ENCODE peak calls at places on chromosomes 13 and 19, in five cellular contexts. R, I, E, K and U are unnamed samples.
A peak's percentile ranks its signal among the peaks of the same experiment; 100 is the strongest.

GRCh38 chr13:29548722-29549446 is 46.6 kb downstream of the SLC7A1 start:
- DNase-seq in R (peak; percentile 67), K (no peak), I (no peak), E (peak; percentile 72), U (no peak)

GRCh38 chr19:6216996-6217751 is 62.6 kb downstream of the MLLT1 start:
- DNase-seq in E (peak; percentile 96), K (no peak), R (peak; percentile 43), I (peak; percentile 17), U (peak; percentile 92)

GRCh38 chr13:36709136-36709895 is 35.5 kb downstream of the SERTM1 start:
- DNase-seq in E (no peak), R (no peak), I (no peak), K (no peak), U (no peak)

GRCh38 chr13:52782486-52783448 is 43.1 kb upstream of the CNMD start:
- DNase-seq in K (no peak), E (no peak), R (no peak), I (no peak), U (no peak)

GRCh38 chr13:27619711-27620376 is 485 bp downstream of the LNX2 start:
- DNase-seq in K (no peak), E (peak; percentile 46), I (no peak), R (peak; percentile 85), U (no peak)

GRCh38 chr13:113084094-113084942 is 21.3 kb upstream of the F7 start:
- DNase-seq in I (no peak), R (no peak), E (no peak), K (no peak), U (no peak)

GRCh38 chr19:14059652-14060155 is 2.2 kb downstream of the PALM3 start:
- DNase-seq in E (no peak), I (no peak), K (no peak), R (peak; percentile 13), U (no peak)

GRCh38 chr13:27161980-27162379 is 9.6 kb downstream of the USP12 start:
- DNase-seq in E (no peak), I (no peak), R (no peak), K (no peak), U (no peak)

GRCh38 chr19:39138221-39139211 is 12.9 kb downstream of the PAK4 start:
- DNase-seq in I (no peak), R (no peak), E (no peak), K (no peak), U (no peak)

GRCh38 chr13:74067818-74068217 is 66.4 kb downstream of the KLF12 start:
- DNase-seq in K (no peak), I (no peak), E (peak; percentile 39), R (peak; percentile 47), U (no peak)

GRCh38 chr13:52707375-52707774 is 32.2 kb downstream of the CNMD start:
- DNase-seq in E (no peak), K (no peak), R (peak; percentile 25), I (no peak), U (no peak)

GRCh38 chr13:47474845-47475244 is 526.2 kb downstream of the SUCLA2 start:
- DNase-seq in E (peak; percentile 41), I (no peak), R (peak; percentile 44), K (no peak), U (no peak)

DNA sequence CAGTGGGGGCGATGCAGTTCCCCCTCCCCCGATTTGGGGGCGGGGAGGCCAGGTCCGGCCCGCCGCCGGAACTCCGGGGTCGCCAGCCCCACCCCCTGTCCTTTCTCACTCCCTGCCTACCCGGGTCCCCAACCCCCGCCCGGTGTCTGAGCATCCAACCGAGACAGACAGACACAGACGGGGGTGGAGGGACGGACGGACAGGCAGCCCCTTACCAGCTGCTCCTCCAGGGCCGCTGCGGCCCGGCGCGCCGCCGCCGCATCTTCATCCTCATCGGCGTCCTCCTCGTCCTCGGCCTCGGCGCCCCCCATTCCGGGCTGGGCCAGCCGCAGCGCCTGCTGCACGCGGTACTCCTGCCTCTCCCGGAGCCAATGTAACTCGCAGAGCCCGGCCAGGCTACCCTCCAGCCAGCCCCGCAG is 372 bp downstream of the DACT3 start:
- DNase-seq in E (no peak), R (no peak), K (no peak), I (no peak), U (no peak)
- H2BK12ac ChIP-seq in E (no peak overlapping the region), R (peak overlapping the region; percentile 9), K (no peak overlapping the region), I (no peak overlapping the region), U (no peak overlapping the region)

GRCh38 chr19:10332965-10333757 is at the start of gene RAVER1:
- DNase-seq in E (peak; percentile 98), I (peak; percentile 84), K (peak; percentile 97), R (peak; percentile 98), U (peak; percentile 96)
- H3K23ac ChIP-seq in E (no peak within 1 kb of the TSS), I (no peak within 1 kb of the TSS), K (no peak within 1 kb of the TSS), R (no peak within 1 kb of the TSS), U (peak within 1 kb of the TSS; percentile 93)

GRCh38 chr13:109781384-109782065 is 4.9 kb downstream of the IRS2 start:
- DNase-seq in I (no peak), K (no peak), R (no peak), E (no peak), U (no peak)

GRCh38 chr13:109779876-109780516 is 6.4 kb downstream of the IRS2 start:
- DNase-seq in R (no peak), K (no peak), E (no peak), I (no peak), U (no peak)

GRCh38 chr13:109782066-109782822 is 4.1 kb downstream of the IRS2 start:
- DNase-seq in K (no peak), R (no peak), E (no peak), I (no peak), U (no peak)

GRCh38 chr13:109779074-109779473 is 7.3 kb downstream of the IRS2 start:
- DNase-seq in E (no peak), K (no peak), I (no peak), R (no peak), U (no peak)

DNA sequence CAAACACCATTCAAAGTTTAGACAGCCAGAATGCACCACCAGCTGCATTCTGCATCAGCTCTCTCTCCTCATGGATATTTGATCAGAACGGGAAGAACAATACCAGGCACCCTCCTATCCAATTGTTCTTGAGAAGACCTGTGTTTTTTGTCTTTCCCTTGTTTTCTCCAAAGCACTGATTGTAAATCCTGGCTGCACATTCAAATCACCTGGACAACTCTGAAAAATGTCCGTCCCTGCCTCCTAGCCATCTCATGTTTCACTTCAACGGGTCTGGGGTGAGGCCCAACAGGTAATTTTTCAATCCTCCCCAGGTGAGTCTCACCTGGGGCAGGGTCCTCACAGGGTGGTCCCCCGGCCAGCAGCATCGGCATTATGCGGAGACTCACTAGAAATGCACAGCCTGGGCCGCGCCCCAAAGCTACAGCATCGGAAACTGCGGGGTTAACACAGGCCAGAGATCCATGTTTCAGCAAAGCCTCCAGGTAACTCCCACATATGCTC is 5.5 kb downstream of the IRS2 start:
- DNase-seq in I (no peak), K (no peak), R (no peak), E (no peak), U (no peak)
- H2BK12ac ChIP-seq in I (no peak overlapping the region), K (no peak overlapping the region), R (no peak overlapping the region), E (no peak overlapping the region), U (no peak overlapping the region)

DNA sequence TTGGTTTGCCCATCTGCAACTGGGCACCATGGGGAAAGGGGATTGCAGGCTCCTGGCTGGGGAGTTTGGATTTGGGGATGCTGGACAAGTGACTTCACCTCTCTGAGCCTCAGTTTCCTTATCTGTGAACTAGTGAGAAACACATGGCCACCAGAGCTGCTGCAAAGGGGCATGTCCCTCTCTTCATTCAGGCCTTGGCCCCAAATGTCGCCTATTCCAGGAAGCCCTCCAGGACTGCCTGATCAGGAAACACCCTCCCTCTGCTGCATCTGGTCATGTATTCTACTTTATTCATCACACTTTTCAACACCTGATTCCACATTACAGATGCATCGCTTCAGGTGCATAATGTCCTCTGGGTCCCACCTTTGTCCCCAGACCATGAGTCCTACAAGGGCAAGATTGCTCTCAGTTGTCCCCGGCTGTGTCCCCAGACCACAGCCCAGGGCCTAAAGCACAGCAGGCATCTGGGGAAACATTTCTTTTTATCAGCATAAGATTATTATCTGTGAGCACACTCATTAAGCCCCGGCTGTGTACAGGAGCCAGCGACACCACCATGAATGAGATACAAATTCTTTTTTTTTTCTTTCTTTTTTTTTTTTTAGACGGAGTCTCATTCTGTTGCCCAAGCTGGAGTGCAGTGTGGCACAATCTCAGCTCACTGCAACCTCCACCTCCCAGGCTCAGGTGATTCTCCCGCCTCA is 37.5 kb downstream of the ARRDC2 start:
- DNase-seq in I (no peak), R (no peak), K (no peak), E (no peak), U (no peak)
- H3K23ac ChIP-seq in I (no peak overlapping the region), R (no peak overlapping the region), K (no peak overlapping the region), E (no peak overlapping the region), U (peak overlapping the region; percentile 31)

DNA sequence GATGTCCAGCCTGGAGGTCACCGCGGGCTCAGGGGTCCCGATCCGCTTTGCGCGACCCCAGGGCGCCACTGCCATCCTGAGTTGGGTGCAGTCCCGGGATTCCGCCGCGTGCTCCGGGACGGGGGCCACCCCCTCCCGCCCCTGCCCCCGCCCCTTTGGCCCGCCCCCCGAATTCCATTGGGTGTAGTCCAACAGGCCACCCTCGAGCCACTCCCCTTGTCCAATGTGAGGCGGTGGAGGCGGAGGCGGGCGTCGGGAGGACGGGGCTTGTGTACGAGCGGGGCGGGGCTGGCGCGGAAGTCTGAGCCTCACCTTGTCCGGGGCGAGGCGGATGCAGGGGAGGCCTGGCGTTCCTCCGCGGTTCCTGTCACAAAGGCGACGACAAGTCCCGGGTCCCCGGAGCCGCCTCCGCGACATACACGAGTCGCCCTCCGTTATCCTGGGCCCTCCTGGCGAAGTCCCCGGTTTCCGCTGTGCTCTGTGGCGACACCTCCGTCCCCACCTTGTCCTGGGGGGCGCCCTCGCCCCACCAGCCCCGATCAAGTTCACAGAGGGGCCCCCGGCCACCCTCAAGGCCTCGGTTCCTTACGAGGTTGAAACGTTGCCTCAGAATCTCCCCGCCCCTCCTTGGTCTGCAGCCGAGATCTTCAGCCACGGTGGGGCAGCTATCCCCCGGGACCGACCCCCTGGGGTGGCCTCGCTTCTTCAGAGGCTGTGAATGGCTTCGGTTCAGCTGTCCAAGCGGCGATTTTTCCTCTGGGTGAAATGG is 1.2 kb downstream of the LDLR start:
- DNase-seq in E (peak; percentile 94), I (peak; percentile 83), K (peak; percentile 98), R (peak; percentile 97), U (peak; percentile 91)
- H2BK12ac ChIP-seq in E (no peak overlapping the region), I (no peak overlapping the region), K (peak overlapping the region; percentile 30), R (peak overlapping the region; percentile 76), U (peak overlapping the region; percentile 73)